ENCODE peak calls at places on chromosomes 3 and 15, in six cellular contexts. One of them, this sample, is unnamed.

GRCh38 chr3:135905058-135905724 is 60.3 kb upstream of the PPP2R3A start:
- DNase-seq in fibroblast of lung: peak; percentile 23
- DNase-seq in RWPE2: no peak
- DNase-seq in upper lobe of right lung: no peak
- DNase-seq in dorsolateral prefrontal cortex: no peak
- DNase-seq in esophagus squamous epithelium: no peak
- DNase-seq in this sample: no peak

GRCh38 chr15:68032672-68033071 is 21.4 kb upstream of the PIAS1 start:
- DNase-seq in fibroblast of lung: no peak
- DNase-seq in RWPE2: no peak
- DNase-seq in upper lobe of right lung: no peak
- DNase-seq in dorsolateral prefrontal cortex: no peak
- DNase-seq in esophagus squamous epithelium: no peak
- DNase-seq in this sample: no peak

GRCh38 chr15:79467865-79468586 is 35.9 kb downstream of the MINAR1 start:
- DNase-seq in fibroblast of lung: no peak
- DNase-seq in RWPE2: no peak
- DNase-seq in upper lobe of right lung: no peak
- DNase-seq in dorsolateral prefrontal cortex: no peak
- DNase-seq in esophagus squamous epithelium: no peak
- DNase-seq in this sample: no peak

GRCh38 chr3:113695818-113696645 is at the start of gene USF3:
- DNase-seq in fibroblast of lung: peak; percentile 60
- DNase-seq in RWPE2: peak; percentile 61
- DNase-seq in upper lobe of right lung: peak; percentile 91
- DNase-seq in dorsolateral prefrontal cortex: peak; percentile 33
- DNase-seq in esophagus squamous epithelium: peak; percentile 24
- DNase-seq in this sample: peak; percentile 75

GRCh38 chr3:101803152-101803782 is 24.3 kb downstream of the NXPE3 start:
- DNase-seq in fibroblast of lung: peak; percentile 56
- DNase-seq in RWPE2: no peak
- DNase-seq in upper lobe of right lung: no peak
- DNase-seq in dorsolateral prefrontal cortex: peak; percentile 60
- DNase-seq in esophagus squamous epithelium: no peak
- DNase-seq in this sample: no peak

GRCh38 chr3:45783667-45784066 is 12.7 kb downstream of the SLC6A20 start:
- DNase-seq in fibroblast of lung: no peak
- DNase-seq in RWPE2: no peak
- DNase-seq in upper lobe of right lung: no peak
- DNase-seq in dorsolateral prefrontal cortex: no peak
- DNase-seq in esophagus squamous epithelium: no peak
- DNase-seq in this sample: no peak

GRCh38 chr15:93247466-93248121 is 158.6 kb upstream of the RGMA start:
- DNase-seq in fibroblast of lung: no peak
- DNase-seq in RWPE2: no peak
- DNase-seq in upper lobe of right lung: no peak
- DNase-seq in dorsolateral prefrontal cortex: no peak
- DNase-seq in esophagus squamous epithelium: no peak
- DNase-seq in this sample: no peak

GRCh38 chr3:110815008-110815583 is 256.5 kb upstream of the NECTIN3 start:
- DNase-seq in fibroblast of lung: peak; percentile 94
- DNase-seq in RWPE2: no peak
- DNase-seq in upper lobe of right lung: no peak
- DNase-seq in dorsolateral prefrontal cortex: no peak
- DNase-seq in esophagus squamous epithelium: no peak
- DNase-seq in this sample: no peak

GRCh38 chr15:62853833-62854210 is 188.7 kb upstream of the TPM1 start:
- DNase-seq in fibroblast of lung: no peak
- DNase-seq in RWPE2: no peak
- DNase-seq in upper lobe of right lung: no peak
- DNase-seq in dorsolateral prefrontal cortex: no peak
- DNase-seq in esophagus squamous epithelium: no peak
- DNase-seq in this sample: no peak

GRCh38 chr3:132254076-132254755 is 63.0 kb upstream of the ACP3 start:
- DNase-seq in fibroblast of lung: peak; percentile 36
- DNase-seq in RWPE2: no peak
- DNase-seq in upper lobe of right lung: no peak
- DNase-seq in dorsolateral prefrontal cortex: no peak
- DNase-seq in esophagus squamous epithelium: no peak
- DNase-seq in this sample: no peak

GRCh38 chr15:31393441-31394091 is 66.9 kb downstream of the KLF13 start:
- DNase-seq in fibroblast of lung: no peak
- DNase-seq in RWPE2: no peak
- DNase-seq in upper lobe of right lung: no peak
- DNase-seq in dorsolateral prefrontal cortex: no peak
- DNase-seq in esophagus squamous epithelium: no peak
- DNase-seq in this sample: peak; percentile 15

GRCh38 chr15:22979069-22979698 is 984 bp downstream of the CYFIP1 start:
- DNase-seq in fibroblast of lung: peak; percentile 59
- DNase-seq in RWPE2: peak; percentile 82
- DNase-seq in upper lobe of right lung: peak; percentile 84
- DNase-seq in dorsolateral prefrontal cortex: peak; percentile 51
- DNase-seq in esophagus squamous epithelium: no peak
- DNase-seq in this sample: peak; percentile 72

GRCh38 chr15:88998980-88999713 is 86.0 kb upstream of the MFGE8 start:
- DNase-seq in fibroblast of lung: no peak
- DNase-seq in RWPE2: no peak
- DNase-seq in upper lobe of right lung: no peak
- DNase-seq in dorsolateral prefrontal cortex: no peak
- DNase-seq in esophagus squamous epithelium: no peak
- DNase-seq in this sample: no peak

DNA sequence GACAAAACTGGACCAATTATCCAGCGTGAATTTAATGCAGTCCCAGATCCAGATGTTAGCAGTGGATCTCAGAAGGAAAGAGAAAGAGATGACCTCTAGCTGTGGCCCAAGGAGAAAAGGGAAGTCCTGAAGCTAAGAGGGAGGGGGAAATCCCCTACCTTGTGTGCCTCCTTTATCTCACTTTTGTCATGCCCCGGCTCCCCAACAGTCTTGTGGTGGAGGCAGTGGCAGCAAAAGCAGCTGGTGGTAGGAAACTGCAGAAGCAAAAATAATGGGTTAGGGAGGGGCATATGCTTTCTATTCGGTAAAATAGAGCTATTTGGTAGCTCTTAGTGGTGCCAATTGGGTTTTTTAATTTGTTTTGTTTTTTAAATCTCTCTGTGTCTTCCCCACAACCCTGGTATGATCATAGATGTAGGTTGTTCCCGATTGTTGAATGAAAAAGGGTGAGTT is 56.5 kb downstream of the MCTP2 start:
- DNase-seq in fibroblast of lung: no peak
- DNase-seq in RWPE2: no peak
- DNase-seq in upper lobe of right lung: no peak
- DNase-seq in dorsolateral prefrontal cortex: no peak
- DNase-seq in esophagus squamous epithelium: no peak
- DNase-seq in this sample: no peak
- TF ChIP-seq CTCF in fibroblast of lung: no peak
- TF ChIP-seq CTCF in RWPE2: no peak
- TF ChIP-seq CTCF in upper lobe of right lung: no peak
- TF ChIP-seq CTCF in dorsolateral prefrontal cortex: no peak
- TF ChIP-seq CTCF in esophagus squamous epithelium: no peak
- TF ChIP-seq CTCF in this sample: no peak

GRCh38 chr3:14508966-14509795 is 31.0 kb downstream of the GRIP2 start:
- DNase-seq in fibroblast of lung: peak; percentile 12
- DNase-seq in RWPE2: peak; percentile 62
- DNase-seq in upper lobe of right lung: peak; percentile 81
- DNase-seq in dorsolateral prefrontal cortex: peak; percentile 53
- DNase-seq in esophagus squamous epithelium: no peak
- DNase-seq in this sample: peak; percentile 69
- H3K4me3 ChIP-seq in fibroblast of lung: no peak overlapping the region
- H3K4me3 ChIP-seq in RWPE2: no peak overlapping the region
- H3K4me3 ChIP-seq in upper lobe of right lung: no peak overlapping the region
- H3K4me3 ChIP-seq in dorsolateral prefrontal cortex: no peak overlapping the region
- H3K4me3 ChIP-seq in esophagus squamous epithelium: peak overlapping the region; percentile 26
- H3K4me3 ChIP-seq in this sample: no peak overlapping the region

GRCh38 chr3:16399473-16399872 is 114.0 kb downstream of the RFTN1 start:
- DNase-seq in fibroblast of lung: peak; percentile 82
- DNase-seq in RWPE2: no peak
- DNase-seq in upper lobe of right lung: no peak
- DNase-seq in dorsolateral prefrontal cortex: peak; percentile 45
- DNase-seq in esophagus squamous epithelium: no peak
- DNase-seq in this sample: peak; percentile 29
- TF ChIP-seq CTCF in fibroblast of lung: peak; percentile 52
- TF ChIP-seq CTCF in RWPE2: no peak
- TF ChIP-seq CTCF in upper lobe of right lung: peak; percentile 13
- TF ChIP-seq CTCF in dorsolateral prefrontal cortex: no peak
- TF ChIP-seq CTCF in esophagus squamous epithelium: no peak
- TF ChIP-seq CTCF in this sample: no peak

GRCh38 chr3:115512565-115513410 is 110.5 kb upstream of the GAP43 start:
- DNase-seq in fibroblast of lung: peak; percentile 66
- DNase-seq in RWPE2: no peak
- DNase-seq in upper lobe of right lung: peak; percentile 69
- DNase-seq in dorsolateral prefrontal cortex: peak; percentile 52
- DNase-seq in esophagus squamous epithelium: no peak
- DNase-seq in this sample: peak; percentile 21
- H3K4me3 ChIP-seq in fibroblast of lung: peak overlapping the region; percentile 66
- H3K4me3 ChIP-seq in RWPE2: peak overlapping the region; percentile 19
- H3K4me3 ChIP-seq in upper lobe of right lung: peak overlapping the region; percentile 47
- H3K4me3 ChIP-seq in dorsolateral prefrontal cortex: peak overlapping the region; percentile 58
- H3K4me3 ChIP-seq in esophagus squamous epithelium: peak overlapping the region; percentile 62
- H3K4me3 ChIP-seq in this sample: peak overlapping the region; percentile 56

GRCh38 chr15:58221591-58222241 is 83.5 kb downstream of the AQP9 start:
- DNase-seq in fibroblast of lung: no peak
- DNase-seq in RWPE2: no peak
- DNase-seq in upper lobe of right lung: no peak
- DNase-seq in dorsolateral prefrontal cortex: no peak
- DNase-seq in esophagus squamous epithelium: no peak
- DNase-seq in this sample: no peak
- TF ChIP-seq CTCF in fibroblast of lung: peak; percentile 73
- TF ChIP-seq CTCF in RWPE2: peak; percentile 76
- TF ChIP-seq CTCF in upper lobe of right lung: peak; percentile 33
- TF ChIP-seq CTCF in dorsolateral prefrontal cortex: no peak
- TF ChIP-seq CTCF in esophagus squamous epithelium: peak; percentile 44
- TF ChIP-seq CTCF in this sample: peak; percentile 58

GRCh38 chr3:13017361-13018038 is 55.7 kb downstream of the IQSEC1 start:
- DNase-seq in fibroblast of lung: no peak
- DNase-seq in RWPE2: no peak
- DNase-seq in upper lobe of right lung: no peak
- DNase-seq in dorsolateral prefrontal cortex: no peak
- DNase-seq in esophagus squamous epithelium: no peak
- DNase-seq in this sample: no peak
- H3K4me3 ChIP-seq in fibroblast of lung: no peak overlapping the region
- H3K4me3 ChIP-seq in RWPE2: no peak overlapping the region
- H3K4me3 ChIP-seq in upper lobe of right lung: no peak overlapping the region
- H3K4me3 ChIP-seq in dorsolateral prefrontal cortex: no peak overlapping the region
- H3K4me3 ChIP-seq in esophagus squamous epithelium: no peak overlapping the region
- H3K4me3 ChIP-seq in this sample: no peak overlapping the region

DNA sequence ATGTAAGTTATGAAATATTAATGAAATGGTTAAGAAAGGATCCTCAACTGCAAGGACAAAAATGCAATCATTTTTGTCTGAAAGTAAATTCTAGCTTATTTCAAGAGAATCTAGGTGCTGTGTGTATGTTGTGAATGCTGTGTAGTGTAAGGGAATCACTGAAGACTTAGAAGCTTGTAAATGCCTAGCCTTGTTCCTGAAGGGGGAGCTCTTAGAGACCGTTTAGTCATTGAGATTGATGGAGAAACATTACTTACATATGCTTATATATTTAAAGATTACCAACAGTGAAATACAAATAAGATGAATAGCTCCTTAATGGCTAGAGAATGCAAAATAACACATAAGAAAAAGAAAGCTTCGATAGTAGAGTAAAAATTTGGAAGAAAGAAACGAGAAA is 67.9 kb downstream of the CNTN4 start:
- DNase-seq in fibroblast of lung: no peak
- DNase-seq in RWPE2: no peak
- DNase-seq in upper lobe of right lung: no peak
- DNase-seq in dorsolateral prefrontal cortex: no peak
- DNase-seq in esophagus squamous epithelium: no peak
- DNase-seq in this sample: no peak
- TF ChIP-seq CTCF in fibroblast of lung: no peak
- TF ChIP-seq CTCF in RWPE2: peak; percentile 13
- TF ChIP-seq CTCF in upper lobe of right lung: peak; percentile 31
- TF ChIP-seq CTCF in dorsolateral prefrontal cortex: no peak
- TF ChIP-seq CTCF in esophagus squamous epithelium: no peak
- TF ChIP-seq CTCF in this sample: no peak

DNA sequence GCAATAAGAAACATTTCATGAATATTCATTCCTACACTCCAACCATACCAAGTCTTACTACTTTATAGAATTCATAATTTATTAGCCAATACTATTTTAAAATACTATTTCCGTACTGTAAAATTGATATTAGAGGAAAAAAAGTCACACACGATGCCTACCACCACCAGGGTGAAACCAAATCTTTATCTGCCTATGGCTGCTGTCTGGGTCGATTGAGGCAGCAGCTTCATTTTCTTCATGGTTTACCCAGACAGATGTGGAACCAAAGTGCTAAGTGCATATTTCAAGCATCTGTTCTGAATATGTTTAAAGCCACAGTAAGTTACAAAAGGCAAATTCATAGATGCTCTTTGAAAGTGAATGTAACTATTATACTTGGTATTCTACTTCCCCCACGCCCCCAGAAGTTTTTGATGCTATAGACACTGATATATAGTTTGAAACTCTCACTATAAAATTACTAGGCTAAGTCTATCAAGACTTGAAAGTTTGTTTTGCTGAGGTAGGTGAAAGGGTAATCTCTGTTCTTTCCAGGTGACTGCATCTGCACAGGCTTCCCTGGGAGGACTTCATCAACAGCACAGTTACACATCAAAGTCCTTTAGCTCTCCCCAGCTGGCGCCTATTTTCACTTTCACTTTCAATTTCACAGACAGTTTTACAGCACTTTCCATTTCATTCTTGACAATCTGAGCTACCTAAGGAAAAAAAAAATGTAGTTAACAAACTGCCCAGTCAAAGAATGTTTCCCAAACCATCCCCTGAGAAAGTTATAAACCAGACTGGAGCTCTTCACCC is 113.9 kb downstream of the POLQ start:
- DNase-seq in fibroblast of lung: peak; percentile 47
- DNase-seq in RWPE2: no peak
- DNase-seq in upper lobe of right lung: no peak
- DNase-seq in dorsolateral prefrontal cortex: no peak
- DNase-seq in esophagus squamous epithelium: no peak
- DNase-seq in this sample: peak; percentile 16
- H3K4me3 ChIP-seq in fibroblast of lung: peak overlapping the region; percentile 33
- H3K4me3 ChIP-seq in RWPE2: no peak overlapping the region
- H3K4me3 ChIP-seq in upper lobe of right lung: peak overlapping the region; percentile 41
- H3K4me3 ChIP-seq in dorsolateral prefrontal cortex: no peak overlapping the region
- H3K4me3 ChIP-seq in esophagus squamous epithelium: peak overlapping the region; percentile 54
- H3K4me3 ChIP-seq in this sample: peak overlapping the region; percentile 41